ENCODE peak calls at places on chromosomes 1 and 21, in nine cellular contexts. O, C, X, U, V, R, T, M and Y are unnamed samples.

GRCh38 chr1:93722081-93723031 is 40.7 kb upstream of the BCAR3 start:
- DNase-seq in O (no peak), C (peak), X (no peak), U (no peak), V (peak), R (no peak), T (no peak), M (peak), Y (no peak)

GRCh38 chr21:33951276-33952178 is 35.9 kb upstream of the ATP5PO start:
- DNase-seq in O (peak), C (no peak), X (peak), U (no peak), V (no peak), R (no peak), T (no peak), M (peak), Y (no peak)

GRCh38 chr1:54973205-54973921 is 7.1 kb upstream of the TMEM61 start:
- DNase-seq in O (peak), C (peak), X (peak), U (no peak), V (peak), R (no peak), T (no peak), M (peak), Y (no peak)

GRCh38 chr1:218330043-218330623 is 15.0 kb upstream of the TGFB2 start:
- DNase-seq in O (peak), C (no peak), X (peak), U (no peak), V (no peak), R (no peak), T (no peak), M (peak), Y (no peak)

GRCh38 chr1:40758578-40759343 is 24.8 kb upstream of the KCNQ4 start:
- DNase-seq in O (no peak), C (no peak), X (no peak), U (no peak), V (no peak), R (no peak), T (no peak), M (no peak), Y (no peak)

GRCh38 chr1:200150721-200151120 is 123.2 kb downstream of the NR5A2 start:
- DNase-seq in O (peak), C (no peak), X (peak), U (no peak), V (no peak), R (no peak), T (no peak), M (peak), Y (no peak)

GRCh38 chr1:11350265-11350664 is 77.3 kb downstream of the UBIAD1 start:
- DNase-seq in O (no peak), C (no peak), X (no peak), U (no peak), V (no peak), R (no peak), T (no peak), M (no peak), Y (no peak)

GRCh38 chr1:180612591-180612990 is 19.2 kb upstream of the XPR1 start:
- DNase-seq in O (no peak), C (no peak), X (no peak), U (no peak), V (no peak), R (no peak), T (no peak), M (no peak), Y (no peak)

GRCh38 chr1:101509370-101509769 is 272.6 kb downstream of the S1PR1 start:
- DNase-seq in O (no peak), C (peak), X (no peak), U (no peak), V (no peak), R (no peak), T (peak), M (no peak), Y (no peak)

GRCh38 chr1:55650449-55650848 is 435.3 kb upstream of the USP24 start:
- DNase-seq in O (peak), C (no peak), X (peak), U (no peak), V (no peak), R (no peak), T (no peak), M (no peak), Y (no peak)

GRCh38 chr21:37130971-37131370 is 57.9 kb downstream of the TTC3 start:
- DNase-seq in O (peak), C (no peak), X (no peak), U (no peak), V (no peak), R (no peak), T (no peak), M (peak), Y (no peak)

GRCh38 chr1:116351914-116352313 is 21.1 kb upstream of the ATP1A1 start:
- DNase-seq in O (no peak), C (no peak), X (no peak), U (no peak), V (no peak), R (no peak), T (no peak), M (no peak), Y (no peak)

GRCh38 chr1:109252893-109253802 is 3.8 kb downstream of the CELSR2 start:
- DNase-seq in O (no peak), C (no peak), X (no peak), U (no peak), V (no peak), R (no peak), T (peak), M (no peak), Y (no peak)

GRCh38 chr1:198934901-198935301 is 296.1 kb downstream of the PTPRC start:
- DNase-seq in O (peak), C (no peak), X (no peak), U (no peak), V (no peak), R (no peak), T (no peak), M (no peak), Y (no peak)

GRCh38 chr21:32624726-32625125 is 12.5 kb upstream of the CFAP298 start:
- DNase-seq in O (peak), C (no peak), X (no peak), U (no peak), V (no peak), R (no peak), T (no peak), M (peak), Y (no peak)

GRCh38 chr1:14539953-14540563 is 58.4 kb upstream of the KAZN start:
- DNase-seq in O (no peak), C (no peak), X (no peak), U (no peak), V (peak), R (no peak), T (no peak), M (no peak), Y (no peak)

GRCh38 chr1:212396638-212397037 is 18.0 kb downstream of the PACC1 start:
- DNase-seq in O (peak), C (no peak), X (peak), U (no peak), V (no peak), R (no peak), T (no peak), M (peak), Y (no peak)

GRCh38 chr1:232669981-232670763 is 40.2 kb upstream of the SIPA1L2 start:
- DNase-seq in O (peak), C (no peak), X (peak), U (no peak), V (no peak), R (no peak), T (no peak), M (no peak), Y (no peak)

GRCh38 chr1:183841950-183842816 is 37.3 kb downstream of the RGL1 start:
- DNase-seq in O (peak), C (peak), X (peak), U (peak), V (no peak), R (no peak), T (no peak), M (peak), Y (no peak)

GRCh38 chr21:46545363-46545762 is 59.5 kb downstream of the S100B start:
- DNase-seq in O (no peak), C (no peak), X (no peak), U (no peak), V (no peak), R (no peak), T (no peak), M (no peak), Y (no peak)

GRCh38 chr1:3037281-3038040 is 16.2 kb downstream of the ACTRT2 start:
- DNase-seq in O (no peak), C (no peak), X (no peak), U (no peak), V (peak), R (no peak), T (peak), M (no peak), Y (no peak)

GRCh38 chr21:43209575-43210453 is 41.0 kb downstream of the CRYAA start:
- DNase-seq in O (peak), C (no peak), X (peak), U (no peak), V (peak), R (peak), T (peak), M (peak), Y (no peak)

GRCh38 chr1:55558515-55558914 is 343.4 kb upstream of the USP24 start:
- DNase-seq in O (no peak), C (no peak), X (no peak), U (no peak), V (peak), R (no peak), T (no peak), M (no peak), Y (no peak)

GRCh38 chr1:26858160-26858559 is 4.8 kb upstream of the SFN start:
- DNase-seq in O (no peak), C (no peak), X (no peak), U (no peak), V (no peak), R (no peak), T (no peak), M (no peak), Y (no peak)

GRCh38 chr1:99007366-99007765 is 2.7 kb upstream of the PLPPR5 start:
- DNase-seq in O (no peak), C (no peak), X (no peak), U (no peak), V (no peak), R (no peak), T (no peak), M (no peak), Y (no peak)

GRCh38 chr21:21624674-21625073 is 626.5 kb downstream of the NCAM2 start:
- DNase-seq in O (peak), C (no peak), X (peak), U (peak), V (no peak), R (no peak), T (no peak), M (peak), Y (no peak)

GRCh38 chr1:76500111-76500510 is 367.2 kb upstream of the ST6GALNAC5 start:
- DNase-seq in O (no peak), C (no peak), X (no peak), U (no peak), V (no peak), R (no peak), T (no peak), M (no peak), Y (no peak)

GRCh38 chr1:51433972-51434510 is 85.0 kb downstream of the EPS15 start:
- DNase-seq in O (no peak), C (no peak), X (no peak), U (no peak), V (no peak), R (no peak), T (no peak), M (no peak), Y (no peak)

GRCh38 chr1:94553323-94553730 is 11.8 kb upstream of the F3 start:
- DNase-seq in O (peak), C (no peak), X (peak), U (no peak), V (no peak), R (no peak), T (peak), M (no peak), Y (no peak)

GRCh38 chr1:112901387-112901786 is 54.6 kb downstream of the SLC16A1 start:
- DNase-seq in O (no peak), C (no peak), X (no peak), U (no peak), V (no peak), R (no peak), T (no peak), M (no peak), Y (no peak)

GRCh38 chr1:20496241-20496661 is 10.2 kb upstream of the CAMK2N1 start:
- DNase-seq in O (peak), C (no peak), X (peak), U (no peak), V (no peak), R (no peak), T (no peak), M (peak), Y (no peak)

GRCh38 chr1:30538906-30539855 is 184.2 kb downstream of the MATN1 start:
- DNase-seq in O (no peak), C (no peak), X (no peak), U (no peak), V (no peak), R (no peak), T (no peak), M (no peak), Y (no peak)

GRCh38 chr1:32204943-32205361 is 519 bp upstream of the IQCC start:
- DNase-seq in O (no peak), C (no peak), X (no peak), U (no peak), V (no peak), R (peak), T (no peak), M (no peak), Y (no peak)

GRCh38 chr1:91783423-91784162 is 102.4 kb downstream of the TGFBR3 start:
- DNase-seq in O (peak), C (no peak), X (peak), U (no peak), V (no peak), R (no peak), T (no peak), M (peak), Y (no peak)

GRCh38 chr1:59186656-59187055 is 110.2 kb upstream of the FGGY start:
- DNase-seq in O (peak), C (no peak), X (peak), U (peak), V (no peak), R (no peak), T (no peak), M (peak), Y (no peak)

GRCh38 chr1:108722292-108722691 is 9.6 kb downstream of the FNDC7 start:
- DNase-seq in O (peak), C (no peak), X (no peak), U (no peak), V (no peak), R (no peak), T (no peak), M (no peak), Y (no peak)

DNA sequence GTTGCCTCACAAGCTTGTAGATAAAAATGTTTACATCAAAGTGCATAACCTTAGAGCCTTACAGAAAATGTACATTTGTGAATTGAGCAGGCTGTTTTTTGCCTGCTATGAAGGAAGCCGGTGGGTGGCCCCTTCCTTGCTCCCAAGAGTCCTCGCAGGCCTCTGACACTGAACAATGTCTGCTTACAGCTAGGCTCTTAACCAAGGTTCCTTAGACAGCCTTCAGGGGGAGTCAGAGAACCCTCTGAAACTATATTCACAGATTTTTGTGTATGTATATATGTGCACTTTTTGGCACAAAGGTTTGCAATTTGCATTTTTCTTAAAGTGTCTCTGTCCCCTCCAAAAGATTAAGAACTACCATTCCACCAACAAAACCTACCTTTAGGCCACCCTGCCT is 282.6 kb downstream of the BARHL2 start:
- DNase-seq in O (peak), C (no peak), X (no peak), U (no peak), V (no peak), R (peak), T (no peak), M (peak), Y (no peak)
- TF ChIP-seq CTCF in O (peak), C (no peak), X (peak), U (peak), V (no peak), R (no peak), T (no peak), M (peak), Y (no peak)

GRCh38 chr1:182391028-182391361 is 595 bp downstream of the GLUL start:
- DNase-seq in O (no peak), C (no peak), X (no peak), U (no peak), V (no peak), R (no peak), T (no peak), M (no peak), Y (no peak)
- TF ChIP-seq CTCF in O (no peak), C (peak), X (no peak), U (no peak), V (no peak), R (no peak), T (no peak), M (no peak), Y (no peak)

DNA sequence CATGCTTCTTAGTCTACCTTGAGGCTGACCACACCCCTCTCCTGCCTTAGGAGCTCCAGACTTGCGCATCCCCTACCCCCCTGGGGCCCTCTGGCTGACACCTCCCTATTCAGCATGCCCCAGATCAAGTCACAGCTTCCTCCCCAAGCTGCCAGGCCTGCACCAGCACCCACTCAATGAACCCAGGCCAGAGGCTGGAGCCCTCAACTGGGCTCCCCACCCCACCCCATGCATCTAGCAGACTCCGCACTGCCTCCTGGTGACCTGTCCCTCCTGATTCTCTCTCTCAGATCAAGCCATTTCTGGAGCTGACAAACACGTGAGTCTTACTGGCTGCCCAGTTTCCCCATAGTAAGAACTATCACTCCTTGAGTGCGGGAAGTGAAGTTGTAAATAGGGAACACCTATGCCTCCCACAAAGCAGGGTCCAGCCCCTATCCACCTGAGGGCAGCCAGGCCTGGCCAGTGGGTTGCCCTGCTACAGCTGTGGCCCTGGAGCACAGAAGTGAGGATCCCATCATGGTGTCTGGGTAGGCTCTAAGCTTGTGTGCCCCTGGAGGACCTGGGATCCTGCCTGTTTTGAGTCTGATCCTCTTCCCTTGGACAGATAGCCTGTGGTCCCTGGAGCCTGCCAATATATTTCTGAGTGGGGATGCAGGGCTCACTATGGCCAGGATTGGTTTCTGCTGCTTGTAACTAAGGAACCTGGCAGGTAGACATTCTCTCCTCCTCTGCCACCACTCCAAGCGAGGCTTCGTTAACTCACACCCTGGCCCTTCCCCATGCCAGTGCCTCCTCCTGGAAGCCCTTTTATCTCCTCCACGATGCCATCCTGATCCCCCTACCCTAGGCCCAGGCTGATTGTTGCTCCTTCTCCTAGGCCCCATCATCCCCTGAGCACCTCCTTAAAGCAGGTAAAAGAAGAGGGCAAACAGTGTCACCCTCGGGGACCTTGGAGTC is 118.2 kb downstream of the DMRTB1 start:
- DNase-seq in O (no peak), C (no peak), X (no peak), U (no peak), V (peak), R (peak), T (no peak), M (no peak), Y (no peak)
- TF ChIP-seq CTCF in O (no peak), C (no peak), X (no peak), U (no peak), V (no peak), R (no peak), T (no peak), M (no peak), Y (no peak)

GRCh38 chr1:1987142-1987510 is 16.5 kb downstream of the CFAP74 start:
- DNase-seq in O (no peak), C (no peak), X (no peak), U (no peak), V (no peak), R (no peak), T (no peak), M (no peak), Y (no peak)
- TF ChIP-seq CTCF in O (no peak), C (no peak), X (no peak), U (no peak), V (no peak), R (no peak), T (no peak), M (no peak), Y (no peak)

DNA sequence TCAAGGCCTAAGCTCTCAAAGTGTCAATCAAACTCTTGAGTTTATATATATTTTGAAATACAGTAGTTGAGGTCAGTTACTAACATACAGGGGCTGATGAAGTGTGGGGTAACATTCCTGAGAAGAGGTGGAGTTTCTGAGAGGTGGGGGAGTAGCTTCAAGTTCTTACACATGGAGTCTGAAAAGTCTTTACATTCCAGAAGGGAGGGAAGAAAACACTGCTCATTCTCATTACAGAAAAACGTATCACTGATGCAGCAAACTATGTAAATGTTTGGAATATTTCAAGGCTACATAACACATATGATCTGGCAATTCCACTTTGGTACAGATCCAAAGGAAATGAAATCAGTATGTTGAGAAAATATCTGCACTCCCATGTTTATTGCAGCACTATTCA is 1065.8 kb upstream of the B3GALT2 start:
- DNase-seq in O (peak), C (no peak), X (no peak), U (peak), V (no peak), R (no peak), T (no peak), M (peak), Y (no peak)
- TF ChIP-seq CTCF in O (no peak), C (no peak), X (no peak), U (no peak), V (no peak), R (no peak), T (no peak), M (no peak), Y (no peak)

GRCh38 chr21:20040768-20041167 is 957.4 kb upstream of the NCAM2 start:
- DNase-seq in O (peak), C (no peak), X (no peak), U (no peak), V (no peak), R (no peak), T (no peak), M (no peak), Y (no peak)
- TF ChIP-seq CTCF in O (peak), C (peak), X (no peak), U (no peak), V (no peak), R (no peak), T (no peak), M (no peak), Y (no peak)

GRCh38 chr1:179143332-179143731 is 61.5 kb downstream of the TOR3A start:
- DNase-seq in O (peak), C (no peak), X (peak), U (peak), V (no peak), R (no peak), T (no peak), M (peak), Y (no peak)
- TF ChIP-seq CTCF in O (no peak), C (no peak), X (no peak), U (no peak), V (no peak), R (no peak), T (no peak), M (no peak), Y (no peak)

GRCh38 chr1:234409328-234409727 is 36.1 kb downstream of the COA6 start:
- DNase-seq in O (peak), C (no peak), X (no peak), U (no peak), V (no peak), R (no peak), T (no peak), M (no peak), Y (no peak)
- TF ChIP-seq CTCF in O (peak), C (no peak), X (peak), U (peak), V (no peak), R (no peak), T (no peak), M (no peak), Y (no peak)